ENCODE peak calls at places on chromosomes 5 and 9, in nine cellular contexts. U is Panc1, Q is spleen, P is sigmoid colon, V is breast epithelium, X is GM23338, Y is endothelial cell of umbilical vein, R is suprapubic skin, M is HCT116. N is an unnamed sample.

GRCh38 chr5:122702524-122702875 is 72.4 kb upstream of the SNX2 start:
- DNase-seq in U (no peak), Q (no peak), P (no peak), V (no peak), X (no peak), Y (no peak), R (no peak), M (no peak), N (no peak)

GRCh38 chr9:128819716-128820664 is 1.7 kb downstream of the ENDOG start:
- DNase-seq in U (no peak), Q (no peak), P (peak), V (no peak), X (no peak), Y (no peak), R (no peak), M (no peak), N (no peak)

GRCh38 chr5:67383451-67383850 is 186.9 kb upstream of the CD180 start:
- DNase-seq in U (no peak), Q (no peak), P (no peak), V (no peak), X (no peak), Y (no peak), R (no peak), M (no peak), N (no peak)

GRCh38 chr5:82111191-82111590 is 139.4 kb downstream of the ATG10 start:
- DNase-seq in U (no peak), Q (no peak), P (no peak), V (no peak), X (no peak), Y (no peak), R (no peak), M (no peak), N (no peak)

GRCh38 chr5:156693113-156693512 is 157.0 kb upstream of the PPP1R2B start:
- DNase-seq in U (no peak), Q (no peak), P (no peak), V (no peak), X (no peak), Y (no peak), R (no peak), M (no peak), N (no peak)

GRCh38 chr5:23208959-23209431 is 298.4 kb upstream of the PRDM9 start:
- DNase-seq in U (peak), Q (no peak), P (no peak), V (no peak), X (peak), Y (no peak), R (no peak), M (no peak), N (no peak)

GRCh38 chr9:117454711-117455110 is 39.9 kb upstream of the ASTN2 start:
- DNase-seq in U (no peak), Q (no peak), P (no peak), V (no peak), X (no peak), Y (no peak), R (no peak), M (no peak), N (no peak)

GRCh38 chr9:113875420-113875916 is 641 bp upstream of the ZNF618 start:
- DNase-seq in U (no peak), Q (no peak), P (no peak), V (no peak), X (no peak), Y (no peak), R (no peak), M (no peak), N (no peak)

GRCh38 chr5:37834542-37835399 is 5.1 kb downstream of the GDNF start:
- DNase-seq in U (no peak), Q (no peak), P (peak), V (no peak), X (peak), Y (no peak), R (no peak), M (no peak), N (no peak)

GRCh38 chr9:135992486-135993408 is 31.6 kb upstream of the UBAC1 start:
- DNase-seq in U (no peak), Q (peak), P (peak), V (peak), X (peak), Y (peak), R (peak), M (no peak), N (peak)

GRCh38 chr5:2009986-2010914 is 127.5 kb upstream of the IRX4 start:
- DNase-seq in U (no peak), Q (no peak), P (no peak), V (no peak), X (no peak), Y (no peak), R (no peak), M (no peak), N (no peak)

GRCh38 chr9:69339620-69340019 is 14.6 kb downstream of the ENTREP1 start:
- DNase-seq in U (no peak), Q (no peak), P (no peak), V (no peak), X (peak), Y (peak), R (no peak), M (no peak), N (no peak)

GRCh38 chr9:532707-533106 is 308.8 kb upstream of the DMRT1 start:
- DNase-seq in U (no peak), Q (no peak), P (no peak), V (no peak), X (no peak), Y (no peak), R (no peak), M (no peak), N (peak)

GRCh38 chr9:101130089-101130488 is 101.6 kb downstream of the PLPPR1 start:
- DNase-seq in U (no peak), Q (no peak), P (no peak), V (no peak), X (no peak), Y (no peak), R (no peak), M (no peak), N (no peak)

GRCh38 chr9:69029535-69029934 is 6.0 kb upstream of the FXN start:
- DNase-seq in U (no peak), Q (no peak), P (no peak), V (no peak), X (no peak), Y (no peak), R (peak), M (no peak), N (no peak)

DNA sequence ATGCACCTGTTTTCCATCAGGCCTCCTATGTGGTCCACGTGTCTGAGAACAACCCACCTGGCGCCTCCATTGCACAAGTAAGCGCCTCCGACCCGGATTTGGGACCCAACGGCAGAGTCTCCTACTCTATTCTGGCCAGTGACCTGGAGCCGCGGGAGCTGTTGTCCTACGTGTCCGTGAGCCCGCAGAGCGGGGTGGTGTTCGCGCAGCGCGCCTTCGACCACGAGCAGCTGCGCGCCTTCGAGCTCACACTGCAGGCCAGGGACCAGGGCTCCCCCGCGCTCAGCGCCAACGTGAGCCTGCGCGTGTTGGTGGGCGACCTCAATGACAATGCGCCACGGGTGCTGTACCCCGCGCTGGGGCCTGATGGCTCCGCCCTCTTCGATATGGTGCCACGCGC is 1.7 kb downstream of the PCDHGB1 start:
- DNase-seq in U (no peak), Q (no peak), P (no peak), V (no peak), X (no peak), Y (no peak), R (no peak), M (no peak), N (no peak)
- TF ChIP-seq CTCF in U (no peak), Q (no peak), P (no peak), V (no peak), X (no peak), Y (no peak), R (no peak), M (no peak), N (no peak)

GRCh38 chr5:56585973-56586740 is 229.2 kb upstream of the MAP3K1 start:
- DNase-seq in U (no peak), Q (peak), P (peak), V (no peak), X (no peak), Y (peak), R (no peak), M (no peak), N (no peak)
- TF ChIP-seq POLR2AphosphoS5 in U (no peak), Q (peak), P (no peak), V (no peak), X (no peak), Y (no peak), R (peak), M (no peak), N (no peak)

DNA sequence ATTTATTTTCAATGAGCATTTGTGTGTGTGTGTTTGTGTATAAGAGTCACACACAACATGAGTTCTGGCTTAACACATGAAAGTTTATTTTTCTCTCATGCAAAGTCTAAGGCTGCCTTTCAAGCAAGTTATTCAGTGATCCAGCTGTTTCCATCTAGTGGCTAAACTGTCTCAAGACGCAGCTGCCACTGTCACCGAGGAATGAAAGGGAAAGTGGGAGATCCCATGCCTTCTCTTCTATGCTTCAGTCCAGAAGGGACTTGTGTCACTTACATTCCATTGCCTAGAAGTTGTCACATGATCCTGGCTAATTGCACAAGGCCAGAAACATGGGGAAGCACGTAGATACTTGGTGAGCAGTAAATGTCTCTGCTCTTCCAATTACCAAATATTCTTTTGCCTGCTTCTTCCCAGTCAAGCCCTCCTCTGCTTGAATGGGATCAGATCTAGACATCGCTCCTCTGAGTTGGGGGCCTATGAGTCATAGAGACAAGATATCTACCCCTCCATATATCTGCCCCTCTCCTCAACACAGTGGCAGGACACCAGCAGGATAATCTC is 30.4 kb upstream of the SLIT3 start:
- DNase-seq in U (no peak), Q (no peak), P (no peak), V (no peak), X (peak), Y (no peak), R (no peak), M (no peak), N (no peak)
- TF ChIP-seq CTCF in U (peak), Q (no peak), P (no peak), V (no peak), X (peak), Y (no peak), R (no peak), M (no peak), N (no peak)

GRCh38 chr5:92309336-92309991 is 926.3 kb upstream of the ARRDC3 start:
- DNase-seq in U (peak), Q (no peak), P (no peak), V (no peak), X (peak), Y (peak), R (no peak), M (peak), N (no peak)
- TF ChIP-seq POLR2AphosphoS5 in U (no peak), Q (no peak), P (no peak), V (no peak), X (no peak), Y (no peak), R (no peak), M (no peak), N (no peak)

GRCh38 chr5:674630-675011 is 18.5 kb downstream of the TPPP start:
- DNase-seq in U (no peak), Q (no peak), P (peak), V (no peak), X (no peak), Y (no peak), R (no peak), M (no peak), N (peak)
- TF ChIP-seq CTCF in U (no peak), Q (no peak), P (no peak), V (no peak), X (no peak), Y (no peak), R (no peak), M (no peak), N (no peak)

DNA sequence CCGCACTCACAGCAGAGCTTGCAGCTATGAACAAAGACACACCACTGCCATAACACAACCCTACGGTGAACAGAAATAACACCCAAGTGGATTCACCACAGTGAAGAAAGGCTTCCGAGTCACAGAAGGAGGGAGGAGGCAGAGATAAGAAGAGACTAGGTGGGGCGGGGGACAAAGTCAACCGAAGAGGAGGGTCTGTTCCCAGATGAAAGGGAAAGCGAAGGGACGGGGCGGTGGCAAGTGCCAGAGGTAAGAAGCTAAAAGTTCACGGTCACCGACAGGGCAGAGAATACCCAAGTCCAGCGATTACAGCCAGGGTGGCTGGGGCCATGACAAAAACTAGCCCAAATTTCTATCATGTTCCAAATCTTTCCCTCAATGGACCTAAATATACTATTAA is 21.0 kb downstream of the EPB41L4B start:
- DNase-seq in U (no peak), Q (no peak), P (no peak), V (no peak), X (no peak), Y (no peak), R (no peak), M (no peak), N (no peak)
- TF ChIP-seq POLR2AphosphoS5 in U (no peak), Q (no peak), P (no peak), V (no peak), X (no peak), Y (no peak), R (no peak), M (no peak), N (no peak)

GRCh38 chr9:78958887-78959286 is 612.9 kb upstream of the TLE4 start:
- DNase-seq in U (no peak), Q (no peak), P (no peak), V (no peak), X (peak), Y (no peak), R (no peak), M (peak), N (no peak)
- TF ChIP-seq CTCF in U (peak), Q (no peak), P (no peak), V (no peak), X (peak), Y (peak), R (no peak), M (no peak), N (no peak)

GRCh38 chr5:53023969-53024368 is 34.8 kb downstream of the ITGA2 start:
- DNase-seq in U (no peak), Q (no peak), P (no peak), V (no peak), X (no peak), Y (peak), R (no peak), M (no peak), N (no peak)

GRCh38 chr5:53024535-53024934 is 35.4 kb downstream of the ITGA2 start:
- DNase-seq in U (no peak), Q (no peak), P (no peak), V (no peak), X (no peak), Y (no peak), R (no peak), M (no peak), N (no peak)

GRCh38 chr5:53027913-53028312 is 38.8 kb downstream of the ITGA2 start:
- DNase-seq in U (no peak), Q (no peak), P (no peak), V (peak), X (no peak), Y (peak), R (no peak), M (no peak), N (peak)

GRCh38 chr5:53022889-53023511 is 33.8 kb downstream of the ITGA2 start:
- DNase-seq in U (no peak), Q (no peak), P (no peak), V (no peak), X (no peak), Y (no peak), R (no peak), M (no peak), N (no peak)

GRCh38 chr5:53025506-53025905 is 36.4 kb downstream of the ITGA2 start:
- DNase-seq in U (no peak), Q (no peak), P (no peak), V (no peak), X (no peak), Y (no peak), R (no peak), M (no peak), N (no peak)
- TF ChIP-seq POLR2AphosphoS5 in U (no peak), Q (no peak), P (no peak), V (no peak), X (no peak), Y (no peak), R (no peak), M (no peak), N (no peak)

DNA sequence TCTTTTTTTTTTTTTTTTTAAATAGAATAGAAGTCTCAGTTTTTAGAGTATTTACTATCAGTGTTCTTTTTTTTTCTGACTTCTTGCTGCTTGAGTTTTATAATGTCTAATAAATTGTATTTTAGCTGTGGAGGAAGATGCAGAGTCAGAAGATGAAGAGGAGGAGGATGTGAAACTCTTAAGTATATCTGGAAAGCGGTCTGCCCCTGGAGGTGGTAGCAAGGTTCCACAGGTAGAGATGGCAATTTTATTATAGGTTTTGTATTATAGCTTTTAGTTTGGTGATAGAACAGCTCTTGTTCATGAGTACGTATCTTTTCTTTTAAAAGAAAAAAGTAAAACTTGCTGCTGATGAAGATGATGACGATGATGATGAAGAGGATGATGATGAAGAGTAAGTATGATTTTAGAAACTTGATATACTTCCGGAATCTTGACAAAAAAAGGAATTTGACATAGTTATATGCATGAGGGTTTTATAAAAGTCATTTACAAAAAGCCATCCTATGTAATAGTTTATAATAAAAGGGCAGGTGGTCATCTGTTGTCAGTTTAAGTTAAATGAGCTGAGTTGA is 5.0 kb downstream of the NPM1 start:
- DNase-seq in U (no peak), Q (no peak), P (no peak), V (no peak), X (no peak), Y (no peak), R (no peak), M (no peak), N (no peak)
- TF ChIP-seq CTCF in U (no peak), Q (no peak), P (no peak), V (no peak), X (no peak), Y (no peak), R (no peak), M (no peak), N (no peak)

N was measured in stomach.